ENCODE peak calls at places on chromosomes 5 and 9, in seven cellular contexts. U is MCF 10A, X is AML-193, V is Caki2, O is psoas muscle, N is amniotic epithelial cell, W is NCI-H510A treated with DMSO at 0.1 percent for 48 hours. K is an unnamed sample.

GRCh38 chr5:37248970-37249819 is at the start of gene CPLANE1:
- DNase-seq in X (peak), U (peak), W (peak), V (peak), N (peak), O (peak), K (peak)

GRCh38 chr5:52334367-52334766 is 453.3 kb upstream of the ITGA1 start:
- DNase-seq in U (no peak), N (no peak), X (no peak), O (no peak), V (no peak), W (no peak), K (no peak)

GRCh38 chr9:97503862-97504210 is 2.4 kb downstream of the TMOD1 start:
- DNase-seq in V (no peak), O (no peak), N (no peak), W (no peak), U (no peak), X (no peak), K (no peak)

GRCh38 chr5:140611020-140611521 is 21.9 kb downstream of the CD14 start:
- DNase-seq in W (no peak), U (no peak), X (no peak), V (no peak), N (peak), O (no peak), K (no peak)

GRCh38 chr5:78604693-78605092 is 43.9 kb downstream of the LHFPL2 start:
- DNase-seq in O (no peak), V (no peak), X (no peak), W (no peak), N (peak), U (no peak), K (no peak)

GRCh38 chr5:159549046-159549445 is 218.8 kb upstream of the IL12B start:
- DNase-seq in V (no peak), U (no peak), W (no peak), O (no peak), X (no peak), N (peak), K (no peak)

GRCh38 chr5:77230727-77231469 is 20.4 kb downstream of the PDE8B start:
- DNase-seq in U (peak), N (peak), W (no peak), O (no peak), V (no peak), X (peak), K (no peak)

GRCh38 chr5:103433216-103433615 is 129.4 kb downstream of the NUDT12 start:
- DNase-seq in W (no peak), O (no peak), U (no peak), N (peak), V (no peak), X (no peak), K (no peak)

GRCh38 chr5:145925353-145925752 is 11.0 kb upstream of the SH3RF2 start:
- DNase-seq in W (no peak), O (no peak), N (peak), V (peak), X (no peak), U (peak), K (no peak)

GRCh38 chr5:76180817-76181805 is 97.9 kb downstream of the SV2C start:
- DNase-seq in O (no peak), U (peak), W (no peak), V (peak), N (no peak), X (peak), K (no peak)

GRCh38 chr9:27591093-27591492 is 17.8 kb upstream of the C9orf72 start:
- DNase-seq in U (peak), X (no peak), O (no peak), V (no peak), N (no peak), W (no peak), K (no peak)

GRCh38 chr9:74006935-74007334 is 490.2 kb upstream of the RORB start:
- DNase-seq in W (no peak), V (no peak), X (peak), N (peak), O (no peak), U (peak), K (no peak)

GRCh38 chr5:135916638-135917263 is 21.1 kb upstream of the IL9 start:
- DNase-seq in V (no peak), N (no peak), U (no peak), O (no peak), W (no peak), X (no peak), K (no peak)

GRCh38 chr9:23375511-23375910 is 450.5 kb downstream of the ELAVL2 start:
- DNase-seq in W (no peak), U (no peak), O (no peak), N (no peak), X (no peak), V (no peak), K (no peak)

GRCh38 chr5:168291961-168292782 is 727 bp downstream of the WWC1 start:
- DNase-seq in U (peak), V (no peak), X (no peak), N (no peak), O (no peak), W (peak), K (no peak)

GRCh38 chr5:172494630-172495505 is 40.5 kb upstream of the SH3PXD2B start:
- DNase-seq in W (no peak), X (no peak), U (no peak), N (no peak), O (no peak), V (no peak), K (no peak)

GRCh38 chr5:133538718-133539117 is 73.6 kb downstream of the FSTL4 start:
- DNase-seq in O (no peak), U (no peak), X (no peak), N (no peak), V (no peak), W (no peak), K (no peak)

GRCh38 chr5:172954277-172954676 is 4.9 kb upstream of the RPL26L1 start:
- DNase-seq in X (no peak), U (no peak), V (no peak), N (no peak), W (no peak), O (no peak), K (no peak)

GRCh38 chr5:132770476-132771159 is 6.4 kb downstream of the SEPTIN8 start:
- DNase-seq in O (no peak), W (no peak), N (no peak), U (no peak), X (no peak), V (no peak), K (no peak)

GRCh38 chr5:137142371-137143243 is 356.5 kb downstream of the SPOCK1 start:
- DNase-seq in N (peak), X (no peak), O (peak), V (peak), W (no peak), U (peak), K (no peak)

GRCh38 chr9:70639853-70640814 is 225.7 kb upstream of the KLF9 start:
- DNase-seq in N (peak), U (peak), W (peak), V (peak), X (peak), O (no peak), K (peak)

GRCh38 chr5:19179561-19179960 is 808.4 kb downstream of the CDH18 start:
- DNase-seq in W (no peak), N (no peak), X (no peak), V (no peak), O (no peak), U (no peak), K (no peak)

GRCh38 chr9:70802206-70802605 is 319.2 kb downstream of the TRPM3 start:
- DNase-seq in W (no peak), U (peak), V (no peak), X (no peak), O (no peak), N (peak), K (no peak)

GRCh38 chr5:17315710-17316221 is 98.3 kb downstream of the BASP1 start:
- DNase-seq in V (no peak), N (peak), W (no peak), O (no peak), U (peak), X (no peak), K (no peak)

GRCh38 chr5:180213657-180214207 is 4.7 kb upstream of the RASGEF1C start:
- DNase-seq in X (no peak), V (no peak), W (no peak), O (no peak), U (no peak), N (no peak), K (no peak)

GRCh38 chr5:124808842-124809268 is 62.4 kb upstream of the ZNF608 start:
- DNase-seq in U (no peak), X (no peak), O (no peak), V (no peak), N (no peak), W (no peak), K (no peak)

K was measured in NCI-H774.